ENCODE peak calls at places on chromosome 6, in nine cellular contexts. X, W, A, Y, V, J, E, O and I are unnamed samples.

GRCh38 chr6:85680388-85680787 is 37.7 kb upstream of the SYNCRIP start:
- DNase-seq in J (no peak), E (peak; percentile 69), X (no peak), O (no peak), V (no peak), Y (no peak), W (no peak), A (no peak), I (peak; percentile 7)

GRCh38 chr6:22613695-22614094 is 44.3 kb downstream of the HDGFL1 start:
- DNase-seq in J (no peak), W (no peak), O (no peak), X (peak; percentile 24), Y (no peak), A (no peak), V (no peak), E (no peak), I (peak; percentile 83)

GRCh38 chr6:108113557-108114519 is 39.3 kb upstream of the OSTM1 start:
- DNase-seq in O (no peak), J (no peak), W (peak; percentile 59), V (no peak), Y (no peak), E (peak; percentile 78), A (no peak), X (peak; percentile 45), I (peak; percentile 58)

GRCh38 chr6:42452171-42453026 is 673 bp upstream of the TRERF1 start:
- DNase-seq in X (peak; percentile 69), W (peak; percentile 89), V (peak; percentile 73), Y (peak; percentile 66), A (peak; percentile 61), J (no peak), O (peak; percentile 59), E (peak; percentile 94), I (peak; percentile 74)

GRCh38 chr6:7163661-7164071 is 55.9 kb downstream of the RREB1 start:
- DNase-seq in Y (no peak), J (no peak), E (peak; percentile 89), W (no peak), X (no peak), V (no peak), A (no peak), O (no peak), I (no peak)

GRCh38 chr6:106752641-106753040 is 123.3 kb downstream of the QRSL1 start:
- DNase-seq in J (no peak), E (no peak), Y (no peak), A (no peak), O (no peak), W (no peak), X (no peak), V (no peak), I (no peak)

GRCh38 chr6:110939429-110939828 is 19.1 kb upstream of the GTF3C6 start:
- DNase-seq in V (no peak), Y (no peak), A (no peak), O (no peak), E (no peak), J (no peak), W (no peak), X (no peak), I (no peak)

GRCh38 chr6:102907181-102907580 is 1513.7 kb downstream of the GRIK2 start:
- DNase-seq in O (no peak), Y (no peak), X (no peak), A (no peak), W (no peak), V (no peak), J (no peak), E (peak; percentile 9), I (no peak)

GRCh38 chr6:146819596-146820320 is 221.0 kb downstream of the ADGB start:
- DNase-seq in W (no peak), E (no peak), V (no peak), J (no peak), O (no peak), Y (no peak), X (no peak), A (no peak), I (peak; percentile 43)

GRCh38 chr6:7000825-7001777 is 106.7 kb upstream of the RREB1 start:
- DNase-seq in Y (no peak), E (no peak), W (no peak), J (no peak), A (no peak), V (no peak), X (peak; percentile 28), O (no peak), I (peak; percentile 10)

GRCh38 chr6:144178323-144178722 is 28.0 kb downstream of the STX11 start:
- DNase-seq in V (no peak), O (no peak), Y (no peak), W (no peak), X (no peak), J (no peak), E (no peak), A (no peak), I (no peak)

GRCh38 chr6:144179237-144179636 is 28.9 kb downstream of the STX11 start:
- DNase-seq in V (no peak), O (no peak), W (no peak), A (no peak), Y (no peak), X (no peak), J (no peak), E (no peak), I (no peak)

GRCh38 chr6:144181639-144182038 is 31.3 kb downstream of the STX11 start:
- DNase-seq in J (no peak), V (no peak), X (no peak), O (no peak), Y (no peak), W (no peak), A (no peak), E (peak; percentile 80), I (no peak)

GRCh38 chr6:144176043-144176442 is 25.7 kb downstream of the STX11 start:
- DNase-seq in J (no peak), O (no peak), W (no peak), A (no peak), V (no peak), Y (no peak), X (no peak), E (no peak), I (no peak)

GRCh38 chr6:144179817-144180216 is 29.5 kb downstream of the STX11 start:
- DNase-seq in X (no peak), E (no peak), J (no peak), O (no peak), V (no peak), A (no peak), Y (no peak), W (no peak), I (no peak)
- H3K4me3 ChIP-seq in X (no peak overlapping the region), E (no peak overlapping the region), J (no peak overlapping the region), O (no peak overlapping the region), V (no peak overlapping the region), A (no peak overlapping the region), Y (no peak overlapping the region), W (no peak overlapping the region), I (no peak overlapping the region)

DNA sequence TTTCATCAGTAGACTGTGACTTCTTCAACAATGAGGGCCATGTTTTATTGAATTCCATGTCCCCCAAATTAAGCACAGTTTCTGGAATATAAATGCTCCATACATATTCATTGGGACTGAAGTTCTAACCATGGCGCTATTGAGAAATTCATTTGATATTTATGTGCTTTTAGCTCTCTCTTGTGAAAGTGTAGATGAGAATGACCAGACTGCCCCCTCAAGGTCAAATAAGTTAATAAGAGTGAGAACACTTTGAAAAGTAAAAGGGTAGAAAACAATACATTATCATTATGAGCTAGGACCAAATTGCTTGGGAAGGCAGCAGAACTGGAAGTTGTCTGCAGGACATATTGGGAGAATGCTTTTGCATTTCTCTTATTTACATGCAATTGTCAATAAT is 597.9 kb downstream of the EPM2A start:
- DNase-seq in W (peak; percentile 24), X (no peak), O (no peak), J (no peak), E (peak; percentile 38), V (no peak), Y (no peak), A (no peak), I (peak; percentile 51)
- TF ChIP-seq CTCF in W (no peak), X (peak; percentile 21), O (no peak), J (no peak), E (no peak), V (no peak), Y (no peak), A (no peak), I (peak; percentile 23)

GRCh38 chr6:72950114-72950860 is 275.0 kb downstream of the KHDC1L start:
- DNase-seq in A (no peak), E (no peak), Y (no peak), W (no peak), J (no peak), V (no peak), O (no peak), X (peak; percentile 62), I (peak; percentile 86)
- H3K4me3 ChIP-seq in A (no peak overlapping the region), E (no peak overlapping the region), Y (no peak overlapping the region), W (no peak overlapping the region), J (no peak overlapping the region), V (no peak overlapping the region), O (no peak overlapping the region), X (no peak overlapping the region), I (no peak overlapping the region)

DNA sequence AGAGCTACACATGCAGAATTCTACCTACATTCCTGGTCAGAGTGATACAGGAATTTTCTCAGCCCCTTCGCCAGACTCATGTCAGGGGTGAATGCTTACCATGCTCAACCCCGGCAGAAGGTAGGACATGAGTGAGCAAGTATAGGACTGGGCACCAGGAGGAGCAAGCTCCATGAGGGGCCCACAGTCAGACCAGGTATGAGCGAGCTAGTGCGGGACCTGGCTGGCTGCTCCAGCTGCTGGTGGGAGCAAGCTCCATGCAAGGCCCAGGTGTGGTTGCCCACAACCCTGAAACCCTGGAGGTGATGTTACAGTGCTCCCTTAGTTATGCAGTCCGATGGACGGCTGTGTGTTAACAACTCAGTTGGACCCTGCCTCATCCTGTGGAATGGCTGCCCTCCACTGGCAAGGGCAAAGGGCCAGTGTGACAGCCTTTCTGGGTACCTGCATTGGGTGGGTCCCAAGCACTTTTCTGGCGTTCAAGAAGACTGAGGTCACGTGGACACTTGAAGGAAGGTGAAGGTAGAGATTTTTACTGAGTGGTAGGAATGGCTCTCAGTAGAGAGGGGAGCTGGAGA is 503.5 kb upstream of the CITED2 start:
- DNase-seq in X (no peak), A (no peak), O (no peak), J (no peak), W (no peak), Y (no peak), E (peak; percentile 35), V (no peak), I (no peak)
- TF ChIP-seq CTCF in X (no peak), A (peak; percentile 5), O (no peak), J (no peak), W (no peak), Y (no peak), E (no peak), V (no peak), I (no peak)